ENCODE peak calls at places on chromosomes 3 and 15, in five cellular contexts. One of them, this sample, is unnamed.
A peak's percentile ranks its signal among the peaks of the same experiment; 100 is the strongest.

GRCh38 chr3:38646630-38647029 is 2.9 kb downstream of the SCN5A start:
- DNase-seq in A549: peak; percentile 63
- DNase-seq in H1: peak; percentile 49
- DNase-seq in K562: peak; percentile 61
- DNase-seq in HepG2: peak; percentile 60
- DNase-seq in this sample: peak; percentile 43

GRCh38 chr3:15498461-15499214 is 22.9 kb downstream of the COLQ start:
- DNase-seq in K562: no peak
- DNase-seq in A549: no peak
- DNase-seq in HepG2: no peak
- DNase-seq in H1: no peak
- DNase-seq in this sample: no peak

GRCh38 chr3:97148891-97149290 is 334.5 kb downstream of the EPHA6 start:
- DNase-seq in H1: no peak
- DNase-seq in HepG2: no peak
- DNase-seq in K562: no peak
- DNase-seq in A549: no peak
- DNase-seq in this sample: no peak

GRCh38 chr3:129917423-129918007 is 24.0 kb upstream of the TMCC1 start:
- DNase-seq in H1: no peak
- DNase-seq in K562: no peak
- DNase-seq in A549: no peak
- DNase-seq in HepG2: no peak
- DNase-seq in this sample: no peak

GRCh38 chr3:150180349-150180748 is 209.7 kb upstream of the PFN2 start:
- DNase-seq in A549: no peak
- DNase-seq in K562: no peak
- DNase-seq in HepG2: peak; percentile 61
- DNase-seq in H1: no peak
- DNase-seq in this sample: peak; percentile 38

GRCh38 chr15:58506787-58507671 is 75.2 kb downstream of the LIPC start:
- DNase-seq in HepG2: no peak
- DNase-seq in H1: no peak
- DNase-seq in A549: no peak
- DNase-seq in K562: no peak
- DNase-seq in this sample: no peak

GRCh38 chr15:26713498-26713897 is 59.4 kb downstream of the GABRB3 start:
- DNase-seq in H1: no peak
- DNase-seq in HepG2: no peak
- DNase-seq in A549: no peak
- DNase-seq in K562: no peak
- DNase-seq in this sample: no peak

GRCh38 chr3:172222474-172223071 is 183.2 kb downstream of the FNDC3B start:
- DNase-seq in HepG2: no peak
- DNase-seq in A549: no peak
- DNase-seq in K562: no peak
- DNase-seq in H1: no peak
- DNase-seq in this sample: no peak

GRCh38 chr3:88113311-88114162 is 36.2 kb upstream of the C3orf38 start:
- DNase-seq in A549: peak; percentile 37
- DNase-seq in H1: peak; percentile 67
- DNase-seq in HepG2: peak; percentile 60
- DNase-seq in K562: peak; percentile 51
- DNase-seq in this sample: peak; percentile 84

GRCh38 chr15:75887178-75887577 is 16.5 kb upstream of the FBXO22 start:
- DNase-seq in HepG2: peak; percentile 20
- DNase-seq in H1: no peak
- DNase-seq in K562: no peak
- DNase-seq in A549: no peak
- DNase-seq in this sample: no peak

GRCh38 chr3:14791343-14791945 is 27.3 kb upstream of the FGD5 start:
- DNase-seq in H1: peak; percentile 89
- DNase-seq in HepG2: peak; percentile 46
- DNase-seq in K562: peak; percentile 83
- DNase-seq in A549: peak; percentile 76
- DNase-seq in this sample: peak; percentile 71

GRCh38 chr15:61517776-61518175 is 288.7 kb upstream of the RORA start:
- DNase-seq in A549: no peak
- DNase-seq in HepG2: no peak
- DNase-seq in K562: no peak
- DNase-seq in H1: no peak
- DNase-seq in this sample: no peak

GRCh38 chr15:25693321-25694237 is 169.5 kb downstream of the ATP10A start:
- DNase-seq in H1: peak; percentile 86
- DNase-seq in K562: peak; percentile 42
- DNase-seq in A549: no peak
- DNase-seq in HepG2: peak; percentile 7
- DNase-seq in this sample: no peak

GRCh38 chr15:39641187-39641889 is 60.5 kb downstream of the THBS1 start:
- DNase-seq in K562: no peak
- DNase-seq in A549: no peak
- DNase-seq in H1: no peak
- DNase-seq in HepG2: no peak
- DNase-seq in this sample: no peak

GRCh38 chr3:186625600-186626042 is 12.8 kb downstream of the AHSG start:
- DNase-seq in HepG2: no peak
- DNase-seq in K562: no peak
- DNase-seq in A549: no peak
- DNase-seq in H1: no peak
- DNase-seq in this sample: no peak

GRCh38 chr3:188439080-188439479 is 285.1 kb downstream of the LPP start:
- DNase-seq in K562: no peak
- DNase-seq in A549: no peak
- DNase-seq in H1: no peak
- DNase-seq in HepG2: no peak
- DNase-seq in this sample: peak; percentile 85

GRCh38 chr3:158672293-158673176 is at the start of gene LXN:
- DNase-seq in K562: peak; percentile 50
- DNase-seq in H1: peak; percentile 85
- DNase-seq in HepG2: peak; percentile 3
- DNase-seq in A549: peak; percentile 96
- DNase-seq in this sample: peak; percentile 92

GRCh38 chr3:143098032-143098764 is 21.4 kb upstream of the CHST2 start:
- DNase-seq in A549: no peak
- DNase-seq in K562: no peak
- DNase-seq in H1: no peak
- DNase-seq in HepG2: no peak
- DNase-seq in this sample: no peak

GRCh38 chr3:72255736-72256559 is 471.0 kb upstream of the PROK2 start:
- DNase-seq in H1: no peak
- DNase-seq in A549: no peak
- DNase-seq in K562: no peak
- DNase-seq in HepG2: no peak
- DNase-seq in this sample: peak; percentile 26

GRCh38 chr3:189937302-189938255 is 183.1 kb downstream of the P3H2 start:
- DNase-seq in HepG2: no peak
- DNase-seq in H1: no peak
- DNase-seq in K562: no peak
- DNase-seq in A549: peak; percentile 38
- DNase-seq in this sample: peak; percentile 88

GRCh38 chr15:70023064-70023768 is 74.5 kb downstream of the TLE3 start:
- DNase-seq in A549: no peak
- DNase-seq in H1: no peak
- DNase-seq in K562: no peak
- DNase-seq in HepG2: no peak
- DNase-seq in this sample: peak; percentile 7

GRCh38 chr3:142129516-142130171 is 19.7 kb downstream of the TFDP2 start:
- DNase-seq in K562: no peak
- DNase-seq in H1: no peak
- DNase-seq in A549: no peak
- DNase-seq in HepG2: no peak
- DNase-seq in this sample: no peak

GRCh38 chr3:53252105-53252946 is 3.5 kb downstream of the TKT start:
- DNase-seq in H1: no peak
- DNase-seq in HepG2: no peak
- DNase-seq in K562: no peak
- DNase-seq in A549: no peak
- DNase-seq in this sample: peak; percentile 45

GRCh38 chr3:26100176-26100575 is 310.3 kb downstream of the OXSM start:
- DNase-seq in H1: no peak
- DNase-seq in K562: no peak
- DNase-seq in HepG2: no peak
- DNase-seq in A549: no peak
- DNase-seq in this sample: no peak

GRCh38 chr3:176172430-176172954 is 1024.8 kb downstream of the TBL1XR1 start:
- DNase-seq in H1: no peak
- DNase-seq in K562: no peak
- DNase-seq in A549: no peak
- DNase-seq in HepG2: no peak
- DNase-seq in this sample: no peak

GRCh38 chr15:47719730-47720129 is 2.4 kb downstream of the SEMA6D start:
- DNase-seq in H1: no peak
- DNase-seq in A549: no peak
- DNase-seq in K562: no peak
- DNase-seq in HepG2: no peak
- DNase-seq in this sample: peak; percentile 44

GRCh38 chr15:47715856-47716445 is 1.4 kb upstream of the SEMA6D start:
- DNase-seq in A549: no peak
- DNase-seq in HepG2: no peak
- DNase-seq in H1: no peak
- DNase-seq in K562: no peak
- DNase-seq in this sample: peak; percentile 89

GRCh38 chr15:47718474-47719440 is 1.5 kb downstream of the SEMA6D start:
- DNase-seq in A549: no peak
- DNase-seq in K562: peak; percentile 5
- DNase-seq in HepG2: no peak
- DNase-seq in H1: peak; percentile 56
- DNase-seq in this sample: peak; percentile 62

GRCh38 chr15:47715402-47715801 is 1.9 kb upstream of the SEMA6D start:
- DNase-seq in HepG2: no peak
- DNase-seq in A549: no peak
- DNase-seq in H1: no peak
- DNase-seq in K562: no peak
- DNase-seq in this sample: no peak

DNA sequence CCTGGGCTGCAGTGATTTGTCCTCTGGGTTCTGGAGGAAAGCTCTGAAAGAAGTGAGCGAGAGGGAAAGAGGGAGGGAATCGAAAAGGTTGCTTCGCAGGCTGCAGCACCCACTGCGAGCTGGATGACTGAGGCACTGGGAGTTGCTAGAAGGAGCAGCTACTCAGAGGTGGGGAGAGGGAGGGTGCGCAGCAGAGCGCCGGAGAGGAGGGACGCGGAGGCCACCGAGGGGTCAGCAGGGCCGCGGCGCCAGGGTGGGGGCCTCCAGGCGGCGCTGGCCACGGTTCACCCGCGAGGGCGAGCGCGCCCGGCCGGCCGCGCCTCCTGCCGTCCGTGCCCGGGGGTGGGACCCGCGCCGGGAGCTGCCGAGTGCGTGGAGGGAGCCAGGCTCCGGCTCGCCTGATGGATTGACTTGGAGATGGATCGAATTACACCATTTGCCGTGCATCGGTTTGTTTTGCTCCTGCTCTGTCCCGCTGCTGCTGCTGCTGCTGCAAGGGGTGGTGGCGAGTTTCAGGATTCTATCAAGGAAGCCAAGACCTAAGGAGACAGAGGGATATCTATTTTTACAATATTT is at the start of gene SEMA6D:
- DNase-seq in A549: peak; percentile 15
- DNase-seq in HepG2: peak; percentile 4
- DNase-seq in K562: peak; percentile 6
- DNase-seq in H1: peak; percentile 79
- DNase-seq in this sample: peak; percentile 87
- H3K4me3 ChIP-seq in A549: peak within 1 kb of the TSS; percentile 38
- H3K4me3 ChIP-seq in HepG2: no peak within 1 kb of the TSS
- H3K4me3 ChIP-seq in K562: no peak within 1 kb of the TSS
- H3K4me3 ChIP-seq in H1: peak within 1 kb of the TSS; percentile 84
- H3K4me3 ChIP-seq in this sample: peak within 1 kb of the TSS; percentile 64

GRCh38 chr15:97976766-97977503 is 16.4 kb downstream of the ARRDC4 start:
- DNase-seq in HepG2: no peak
- DNase-seq in H1: no peak
- DNase-seq in K562: no peak
- DNase-seq in A549: no peak
- DNase-seq in this sample: no peak
- TF ChIP-seq JUN in HepG2: no peak
- TF ChIP-seq JUN in H1: no peak
- TF ChIP-seq JUN in K562: no peak
- TF ChIP-seq JUN in A549: no peak
- TF ChIP-seq JUN in this sample: no peak

GRCh38 chr15:64847876-64848716 is 6.4 kb downstream of the PLEKHO2 start:
- DNase-seq in HepG2: peak; percentile 79
- DNase-seq in K562: no peak
- DNase-seq in H1: no peak
- DNase-seq in A549: no peak
- DNase-seq in this sample: no peak

GRCh38 chr15:64854041-64854440 is 12.3 kb downstream of the PLEKHO2 start:
- DNase-seq in K562: no peak
- DNase-seq in HepG2: no peak
- DNase-seq in H1: no peak
- DNase-seq in A549: no peak
- DNase-seq in this sample: no peak

GRCh38 chr15:64850778-64851502 is 9.2 kb downstream of the PLEKHO2 start:
- DNase-seq in A549: no peak
- DNase-seq in HepG2: no peak
- DNase-seq in K562: no peak
- DNase-seq in H1: no peak
- DNase-seq in this sample: no peak

GRCh38 chr15:64854526-64854925 is 12.8 kb downstream of the PLEKHO2 start:
- DNase-seq in A549: no peak
- DNase-seq in K562: no peak
- DNase-seq in H1: no peak
- DNase-seq in HepG2: no peak
- DNase-seq in this sample: no peak

GRCh38 chr15:64851503-64851840 is 9.8 kb downstream of the PLEKHO2 start:
- DNase-seq in A549: no peak
- DNase-seq in HepG2: no peak
- DNase-seq in K562: no peak
- DNase-seq in H1: no peak
- DNase-seq in this sample: no peak
- H3K4me3 ChIP-seq in A549: no peak overlapping the region
- H3K4me3 ChIP-seq in HepG2: no peak overlapping the region
- H3K4me3 ChIP-seq in K562: no peak overlapping the region
- H3K4me3 ChIP-seq in H1: no peak overlapping the region
- H3K4me3 ChIP-seq in this sample: no peak overlapping the region

GRCh38 chr3:128734523-128735189 is 8.7 kb downstream of the RAB7A start:
- DNase-seq in A549: no peak
- DNase-seq in HepG2: no peak
- DNase-seq in K562: no peak
- DNase-seq in H1: no peak
- DNase-seq in this sample: no peak

GRCh38 chr3:128735884-128736283 is 9.9 kb downstream of the RAB7A start:
- DNase-seq in K562: no peak
- DNase-seq in HepG2: no peak
- DNase-seq in H1: no peak
- DNase-seq in A549: no peak
- DNase-seq in this sample: no peak

GRCh38 chr3:128735287-128735686 is 9.3 kb downstream of the RAB7A start:
- DNase-seq in K562: no peak
- DNase-seq in HepG2: no peak
- DNase-seq in A549: no peak
- DNase-seq in H1: no peak
- DNase-seq in this sample: no peak

DNA sequence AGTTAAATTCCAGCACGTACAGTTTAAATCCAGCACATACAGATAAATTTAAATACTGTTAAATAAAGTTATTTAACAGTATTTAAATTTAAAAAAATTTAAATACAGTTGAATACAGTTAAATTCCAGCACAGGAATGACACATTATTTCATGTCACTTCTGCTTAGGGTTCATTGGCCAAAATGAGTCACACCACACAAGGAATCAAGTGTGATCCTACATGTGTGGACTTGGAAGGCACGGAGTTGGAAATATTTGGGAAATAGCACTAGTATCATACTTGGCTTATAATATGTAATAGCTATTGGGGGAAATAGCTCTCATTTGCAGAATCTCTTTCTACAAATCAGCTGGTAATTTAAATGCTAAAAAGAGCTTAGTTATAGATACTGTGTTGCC is 10.6 kb downstream of the RAB7A start:
- DNase-seq in A549: no peak
- DNase-seq in HepG2: no peak
- DNase-seq in K562: no peak
- DNase-seq in H1: no peak
- DNase-seq in this sample: no peak
- TF ChIP-seq JUN in A549: no peak
- TF ChIP-seq JUN in HepG2: no peak
- TF ChIP-seq JUN in K562: no peak
- TF ChIP-seq JUN in H1: no peak
- TF ChIP-seq JUN in this sample: no peak